ENCODE peak calls at places on chromosomes 11 and 22, in ten cellular contexts. F, T, X, W, S, D, V, O, M and A are unnamed samples.
A peak's percentile ranks its signal among the peaks of the same experiment; 100 is the strongest.

GRCh38 chr11:59560290-59560701 is 49.0 kb downstream of the OR4D9 start:
- DNase-seq in F (peak; percentile 80), T (peak; percentile 84), X (no peak), W (peak; percentile 80), S (peak; percentile 68), D (peak; percentile 46), V (peak; percentile 77), O (peak; percentile 83), M (peak; percentile 93), A (no peak)

GRCh38 chr11:134856371-134856971 is 444.4 kb upstream of the B3GAT1 start:
- DNase-seq in F (no peak), T (no peak), X (no peak), W (no peak), S (no peak), D (no peak), V (no peak), O (no peak), M (no peak), A (no peak)

GRCh38 chr11:58647141-58647699 is 24.8 kb downstream of the CNTF start:
- DNase-seq in F (no peak), T (no peak), X (no peak), W (peak; percentile 35), S (no peak), D (no peak), V (no peak), O (no peak), M (peak; percentile 68), A (no peak)

GRCh38 chr22:28582806-28583205 is 96.8 kb downstream of the TTC28 start:
- DNase-seq in F (no peak), T (peak; percentile 21), X (no peak), W (no peak), S (no peak), D (no peak), V (no peak), O (peak; percentile 53), M (no peak), A (no peak)

GRCh38 chr22:47692811-47693210 is 930.4 kb downstream of the TBC1D22A start:
- DNase-seq in F (no peak), T (no peak), X (no peak), W (peak; percentile 9), S (no peak), D (no peak), V (no peak), O (no peak), M (peak; percentile 57), A (no peak)

GRCh38 chr11:70825893-70826540 is 426.4 kb downstream of the SHANK2 start:
- DNase-seq in F (no peak), T (no peak), X (no peak), W (no peak), S (no peak), D (no peak), V (no peak), O (no peak), M (no peak), A (no peak)

GRCh38 chr22:35111244-35111643 is 45.3 kb downstream of the ISX start:
- DNase-seq in F (no peak), T (no peak), X (no peak), W (no peak), S (no peak), D (no peak), V (no peak), O (no peak), M (no peak), A (no peak)

GRCh38 chr22:48320048-48320655 is 1507.5 kb downstream of the BRD1 start:
- DNase-seq in F (no peak), T (no peak), X (no peak), W (no peak), S (no peak), D (no peak), V (no peak), O (no peak), M (no peak), A (no peak)

GRCh38 chr11:119166368-119167076 is 2.0 kb upstream of the NLRX1 start:
- DNase-seq in F (peak; percentile 34), T (peak; percentile 72), X (no peak), W (no peak), S (no peak), D (no peak), V (no peak), O (peak; percentile 83), M (no peak), A (peak; percentile 30)

GRCh38 chr22:25403752-25404471 is 160.6 kb upstream of the GRK3 start:
- DNase-seq in F (no peak), T (peak; percentile 32), X (no peak), W (no peak), S (no peak), D (no peak), V (no peak), O (peak; percentile 41), M (no peak), A (no peak)